ENCODE peak calls at places on chromosomes 2 and 18, in four cellular contexts. F is IMR-90, Z is neuronal stem cell, T is H9. G is an unnamed sample.

GRCh38 chr2:174694920-174695319 is 69.4 kb downstream of the CHRNA1 start:
- DNase-seq in F (no peak), Z (no peak), T (no peak), G (no peak)

GRCh38 chr18:51138936-51139335 is 58.5 kb downstream of the MEX3C start:
- DNase-seq in F (no peak), Z (no peak), T (no peak), G (no peak)

GRCh38 chr2:227388537-227389011 is 825 bp upstream of the SCYGR1 start:
- DNase-seq in F (peak; percentile 98), Z (no peak), T (no peak), G (no peak)

GRCh38 chr18:79396431-79397287 is 929 bp downstream of the NFATC1 start:
- DNase-seq in F (peak; percentile 26), Z (no peak), T (no peak), G (no peak)

GRCh38 chr2:24083567-24084385 is 858 bp downstream of the TP53I3 start:
- DNase-seq in F (peak; percentile 79), Z (peak; percentile 78), T (peak; percentile 89), G (peak; percentile 86)

GRCh38 chr2:119864318-119864717 is 104.6 kb downstream of the PTPN4 start:
- DNase-seq in F (no peak), Z (no peak), T (no peak), G (no peak)

GRCh38 chr2:9430316-9431293 is 7.2 kb downstream of the CPSF3 start:
- DNase-seq in F (peak; percentile 60), Z (no peak), T (no peak), G (peak; percentile 62)

GRCh38 chr2:13660231-13660630 is 943.5 kb downstream of the TRIB2 start:
- DNase-seq in F (no peak), Z (no peak), T (no peak), G (no peak)

GRCh38 chr2:67255933-67256615 is 141.1 kb upstream of the ETAA1 start:
- DNase-seq in F (peak; percentile 96), Z (no peak), T (no peak), G (peak; percentile 89)

DNA sequence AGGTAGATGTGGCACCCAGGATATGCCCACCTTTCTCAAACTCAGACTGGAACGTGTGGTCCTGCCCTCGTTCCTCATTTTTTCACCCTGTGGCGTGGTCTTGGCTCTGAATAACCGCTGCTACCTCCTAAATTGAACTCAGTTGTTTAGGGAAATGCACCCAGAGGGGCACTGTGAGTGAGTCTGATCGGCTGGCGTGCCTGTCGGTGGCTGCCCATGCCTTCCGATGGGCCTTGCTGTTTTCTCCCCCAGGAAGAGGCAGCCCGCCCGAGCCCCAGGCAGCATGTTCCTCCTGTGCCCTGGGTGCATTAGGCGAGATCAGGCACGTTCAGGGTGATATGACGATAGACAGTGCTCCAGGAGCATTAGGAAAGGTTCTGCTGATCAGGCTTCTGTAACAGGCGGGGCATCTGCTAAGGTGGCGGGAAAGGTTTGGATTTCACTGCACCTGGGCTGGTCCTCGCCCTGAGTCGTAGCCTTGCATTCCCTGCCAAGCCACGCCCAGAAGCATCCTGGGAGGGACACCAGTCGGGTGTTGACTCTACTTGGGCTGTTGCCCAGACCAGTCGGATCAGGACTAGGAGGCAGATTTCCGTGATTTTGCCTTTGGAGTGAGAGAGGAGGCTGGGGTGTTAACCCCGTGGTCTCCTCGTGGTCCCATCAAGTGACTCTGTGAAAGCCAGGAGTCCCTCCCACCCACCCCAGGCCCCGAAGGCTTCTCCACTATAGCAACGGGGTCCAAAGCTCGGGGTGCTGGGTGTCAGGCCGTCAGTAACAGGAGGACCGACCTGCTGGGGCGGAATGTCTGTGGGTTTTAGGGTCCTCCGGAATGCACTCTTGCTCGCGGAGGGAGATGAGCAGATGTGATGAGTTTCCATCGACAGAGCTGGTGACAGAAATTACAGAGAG is 75.1 kb downstream of the SH3BP4 start:
- DNase-seq in F (peak; percentile 60), Z (no peak), T (no peak), G (no peak)
- H3K79me1 ChIP-seq in F (peaks cover 96% of the 10 kb centered on the region), Z (peaks cover 27% of the 10 kb centered on the region), T (peaks cover 8% of the 10 kb centered on the region), G (no peaks in the 10 kb centered on the region)

GRCh38 chr2:105329197-105329554 is 359 bp downstream of the TGFBRAP1 start:
- DNase-seq in F (no peak), Z (no peak), T (no peak), G (no peak)
- H3K4ac ChIP-seq in F (peak overlapping the region; percentile 75), Z (peak overlapping the region; percentile 79), T (no peak overlapping the region), G (peak overlapping the region; percentile 87)

GRCh38 chr2:239236043-239236807 is 164.6 kb downstream of the HDAC4 start:
- DNase-seq in F (no peak), Z (no peak), T (no peak), G (no peak)
- H3K4me1 ChIP-seq in F (peaks cover 13% of the 10 kb centered on the region), Z (peaks cover 10% of the 10 kb centered on the region), T (no peaks in the 10 kb centered on the region), G (peaks cover 5% of the 10 kb centered on the region)

GRCh38 chr18:48989304-48990284 is 38.8 kb upstream of the SMAD7 start:
- DNase-seq in F (peak; percentile 18), Z (no peak), T (no peak), G (peak; percentile 48)
- H3K79me1 ChIP-seq in F (peaks cover 11% of the 10 kb centered on the region), Z (no peaks in the 10 kb centered on the region), T (no peaks in the 10 kb centered on the region), G (no peaks in the 10 kb centered on the region)

GRCh38 chr18:48991299-48992055 is 40.7 kb upstream of the SMAD7 start:
- DNase-seq in F (no peak), Z (no peak), T (no peak), G (no peak)
- H3K4ac ChIP-seq in F (peak overlapping the region; percentile 89), Z (no peak overlapping the region), T (no peak overlapping the region), G (no peak overlapping the region)

DNA sequence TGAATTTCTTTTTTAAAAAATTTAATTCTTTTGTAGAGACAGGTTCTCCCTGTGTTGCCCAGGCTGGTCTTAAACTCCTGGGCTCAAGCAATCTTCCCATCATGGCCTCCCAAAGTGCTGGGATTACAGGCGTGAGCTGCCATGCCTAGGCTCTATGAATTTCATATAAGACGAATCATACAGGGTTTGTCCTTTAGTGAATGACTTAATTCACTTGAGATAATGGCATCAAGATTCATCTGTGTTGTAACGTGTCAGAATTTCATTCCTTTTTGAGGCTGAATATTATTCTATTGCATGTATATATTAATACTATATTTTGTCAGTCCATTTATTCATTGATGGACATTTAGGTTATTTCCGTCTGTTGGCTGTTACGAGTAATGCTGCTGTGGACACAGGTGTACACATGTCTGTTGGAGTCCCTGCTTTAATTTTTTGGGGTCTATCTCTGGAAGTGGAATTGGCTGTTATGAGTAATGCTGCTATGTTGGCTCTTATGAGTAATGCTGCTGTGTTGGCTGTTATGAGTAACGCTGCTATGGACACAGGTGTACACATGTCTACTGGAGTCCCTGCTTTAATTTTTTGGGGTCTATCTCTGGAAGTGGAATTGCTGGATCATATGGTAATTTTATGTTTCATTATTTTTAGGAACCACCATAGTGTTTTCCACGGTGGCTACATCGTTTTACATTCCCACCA is 210.6 kb downstream of the CAMKMT start:
- DNase-seq in F (peak; percentile 12), Z (no peak), T (no peak), G (no peak)
- H3K4me1 ChIP-seq in F (no peaks in the 10 kb centered on the region), Z (peaks cover 4% of the 10 kb centered on the region), T (no peaks in the 10 kb centered on the region), G (no peaks in the 10 kb centered on the region)

GRCh38 chr18:35512761-35513160 is 15.0 kb upstream of the INO80C start:
- DNase-seq in F (no peak), Z (no peak), T (no peak), G (no peak)
- H3K79me1 ChIP-seq in F (no peaks in the 10 kb centered on the region), Z (no peaks in the 10 kb centered on the region), T (no peaks in the 10 kb centered on the region), G (peaks cover 3% of the 10 kb centered on the region)